ENCODE peak calls at places on chromosomes 5 and 9, in six cellular contexts. H is K562, X is gastrocnemius medialis, Z is esophagus squamous epithelium, P is NB4, L is GM12891. R is an unnamed sample.
A peak's percentile ranks its signal among the peaks of the same experiment; 100 is the strongest.

GRCh38 chr5:31086839-31087415 is 106.6 kb upstream of the CDH6 start:
- DNase-seq in H (no peak), X (no peak), Z (no peak), P (no peak), L (no peak), R (no peak)

GRCh38 chr9:76658510-76659231 is 105.6 kb upstream of the PCA3 start:
- DNase-seq in H (peak; percentile 32), X (no peak), Z (no peak), P (peak; percentile 84), L (no peak), R (peak; percentile 76)

GRCh38 chr9:114404531-114404930 is 16.7 kb upstream of the AKNA start:
- DNase-seq in H (no peak), X (no peak), Z (no peak), P (no peak), L (no peak), R (no peak)

GRCh38 chr9:134606951-134607733 is 34.5 kb upstream of the COL5A1 start:
- DNase-seq in H (peak; percentile 48), X (no peak), Z (no peak), P (no peak), L (no peak), R (no peak)

GRCh38 chr9:973295-973842 is 3.1 kb upstream of the DMRT3 start:
- DNase-seq in H (no peak), X (no peak), Z (no peak), P (no peak), L (no peak), R (no peak)

GRCh38 chr9:92425578-92425977 is 1.3 kb upstream of the OMD start:
- DNase-seq in H (no peak), X (no peak), Z (no peak), P (no peak), L (no peak), R (peak; percentile 65)

GRCh38 chr9:113577525-113578261 is 114.2 kb downstream of the RGS3 start:
- DNase-seq in H (no peak), X (no peak), Z (no peak), P (peak; percentile 53), L (no peak), R (peak; percentile 81)

GRCh38 chr5:8842906-8843590 is 702.8 kb downstream of the SEMA5A start:
- DNase-seq in H (no peak), X (no peak), Z (no peak), P (peak; percentile 4), L (no peak), R (peak; percentile 60)

GRCh38 chr5:998975-999501 is 9.6 kb upstream of the NKD2 start:
- DNase-seq in H (no peak), X (no peak), Z (no peak), P (no peak), L (no peak), R (no peak)

GRCh38 chr5:41252036-41252435 is 38.7 kb upstream of the C6 start:
- DNase-seq in H (no peak), X (no peak), Z (no peak), P (no peak), L (no peak), R (peak; percentile 66)

GRCh38 chr9:89179535-89179919 is 909 bp upstream of the SHC3 start:
- DNase-seq in H (no peak), X (no peak), Z (no peak), P (no peak), L (no peak), R (peak; percentile 68)

GRCh38 chr5:65085181-65085580 is 316.5 kb downstream of the CWC27 start:
- DNase-seq in H (no peak), X (no peak), Z (no peak), P (no peak), L (no peak), R (no peak)

GRCh38 chr5:68884893-68885292 is 208.9 kb upstream of the SLC30A5 start:
- DNase-seq in H (no peak), X (no peak), Z (no peak), P (peak; percentile 9), L (no peak), R (no peak)

GRCh38 chr5:9437741-9438240 is 108.1 kb downstream of the SEMA5A start:
- DNase-seq in H (no peak), X (no peak), Z (no peak), P (no peak), L (no peak), R (peak; percentile 86)

GRCh38 chr9:136399176-136400037 is 563 bp downstream of the SNAPC4 start:
- DNase-seq in H (peak; percentile 43), X (no peak), Z (no peak), P (peak; percentile 42), L (no peak), R (no peak)

GRCh38 chr5:165882099-165882498 is 2376.7 kb downstream of the MAT2B start:
- DNase-seq in H (no peak), X (no peak), Z (no peak), P (no peak), L (no peak), R (no peak)

GRCh38 chr5:175444060-175444904 is at the start of gene DRD1:
- DNase-seq in H (peak; percentile 59), X (no peak), Z (no peak), P (peak; percentile 38), L (peak; percentile 76), R (peak; percentile 21)

GRCh38 chr5:123423278-123424149 is at the start of gene CEP120:
- DNase-seq in H (peak; percentile 96), X (peak; percentile 97), Z (peak; percentile 93), P (peak; percentile 99), L (peak; percentile 83), R (peak; percentile 99)
- TF ChIP-seq POLR2A in H (peak; percentile 86), X (peak; percentile 48), Z (no peak), P (peak; percentile 83), L (peak; percentile 82), R (peak; percentile 65)

DNA sequence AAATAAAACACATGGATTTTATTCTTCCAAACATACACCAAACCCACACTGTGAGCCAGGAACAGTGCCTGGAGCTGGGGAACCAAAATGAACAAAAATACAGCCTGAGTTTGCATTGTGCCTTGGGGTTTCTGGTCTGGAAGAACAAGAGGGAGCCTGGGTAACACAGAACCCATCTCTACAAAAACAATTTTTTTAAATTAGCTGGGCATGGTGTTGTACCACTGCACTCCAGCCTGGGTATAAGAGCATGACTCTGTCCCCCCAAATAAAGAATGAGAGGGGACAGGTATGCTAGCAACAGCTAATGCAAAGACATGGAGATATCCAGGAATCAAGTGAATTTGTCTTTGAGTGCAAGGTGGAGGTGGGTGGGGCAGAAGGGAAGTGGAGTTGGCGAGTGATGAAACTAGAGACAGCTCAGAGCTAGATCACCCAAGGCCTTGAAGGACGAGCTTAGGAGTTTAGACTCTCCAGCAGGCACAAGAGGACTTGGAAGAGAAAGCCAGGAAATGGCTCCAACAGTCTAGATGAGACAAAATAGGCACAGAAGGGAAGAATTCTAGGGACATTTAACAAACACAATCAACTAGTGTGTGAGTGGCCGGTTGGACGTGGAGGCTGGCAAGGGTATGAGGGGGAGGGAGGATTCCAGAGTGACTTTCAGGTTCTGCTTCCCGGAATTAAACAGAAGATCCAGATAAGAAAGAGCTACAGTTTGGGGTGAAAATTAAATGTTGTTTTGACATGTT is 47.4 kb downstream of the FNBP1 start:
- DNase-seq in H (peak; percentile 60), X (no peak), Z (no peak), P (peak; percentile 48), L (no peak), R (peak; percentile 54)
- TF ChIP-seq POLR2A in H (no peak), X (no peak), Z (no peak), P (no peak), L (no peak), R (no peak)

GRCh38 chr9:86330186-86330585 is 24.0 kb downstream of the TUT7 start:
- DNase-seq in H (no peak), X (no peak), Z (no peak), P (no peak), L (no peak), R (no peak)
- TF ChIP-seq POLR2A in H (no peak), X (no peak), Z (no peak), P (no peak), L (no peak), R (no peak)

GRCh38 chr5:177495243-177496060 is 2.0 kb downstream of the PDLIM7 start:
- DNase-seq in H (no peak), X (no peak), Z (no peak), P (peak; percentile 70), L (peak; percentile 67), R (peak; percentile 88)
- TF ChIP-seq POLR2A in H (peak; percentile 48), X (no peak), Z (no peak), P (no peak), L (no peak), R (peak; percentile 76)

DNA sequence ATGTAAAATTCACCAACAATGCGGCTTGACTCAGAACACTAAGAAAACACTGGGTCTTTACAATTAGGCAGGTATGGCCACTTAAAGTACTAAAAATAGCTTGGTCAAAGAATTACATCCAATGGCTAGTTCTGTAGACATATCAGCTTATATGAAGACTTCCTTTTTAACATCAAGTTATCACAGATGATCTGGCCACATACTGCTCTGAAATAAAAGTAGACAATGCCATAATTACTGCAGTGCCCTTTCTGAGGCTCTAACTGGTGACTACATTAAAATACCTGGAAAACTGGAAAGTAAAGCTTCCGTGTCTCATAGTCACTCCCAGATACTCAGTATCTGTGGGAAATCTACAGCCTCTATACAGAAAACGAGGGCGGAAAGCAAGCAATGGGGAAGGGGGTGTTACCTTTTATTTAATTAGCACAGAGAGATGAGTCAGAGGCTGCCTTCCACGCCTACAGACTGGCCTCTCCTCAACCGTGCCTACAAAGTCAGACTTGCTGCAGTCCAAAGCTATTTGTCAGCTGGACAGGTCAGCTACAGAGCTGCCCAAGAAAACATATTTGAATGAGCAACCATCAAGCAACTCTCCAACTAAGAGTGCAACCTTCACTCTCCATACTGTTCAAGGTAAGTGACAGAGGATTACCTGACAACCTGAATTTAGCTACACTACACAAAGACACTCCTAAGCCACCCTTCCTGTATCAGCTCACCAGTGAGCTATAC is 8.7 kb downstream of the SERINC5 start:
- DNase-seq in H (peak; percentile 85), X (peak; percentile 35), Z (no peak), P (peak; percentile 81), L (no peak), R (peak; percentile 91)
- TF ChIP-seq POLR2A in H (no peak), X (no peak), Z (no peak), P (no peak), L (no peak), R (no peak)

DNA sequence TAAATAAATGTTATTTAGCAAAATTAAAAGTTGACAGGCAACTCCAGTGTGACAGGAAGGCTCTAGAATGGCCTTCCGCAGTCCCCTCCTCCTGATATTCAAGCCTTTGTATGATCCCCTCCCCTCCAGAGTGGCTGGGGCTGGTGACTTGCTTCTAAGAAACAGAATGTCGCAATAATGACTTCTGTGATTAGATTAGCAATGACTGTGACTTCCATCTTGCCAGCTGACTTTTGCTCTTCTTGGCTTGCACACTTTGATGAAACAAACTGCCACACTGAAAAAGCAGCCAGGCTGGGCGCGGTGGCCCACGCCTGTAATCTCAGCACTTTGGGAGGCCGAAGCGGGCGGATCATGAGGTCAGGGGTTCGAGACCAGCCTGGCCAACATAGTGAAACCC is 106.5 kb upstream of the LARP1 start:
- DNase-seq in H (peak; percentile 83), X (peak; percentile 6), Z (no peak), P (peak; percentile 57), L (no peak), R (peak; percentile 34)
- TF ChIP-seq POLR2A in H (no peak), X (no peak), Z (no peak), P (no peak), L (no peak), R (no peak)

DNA sequence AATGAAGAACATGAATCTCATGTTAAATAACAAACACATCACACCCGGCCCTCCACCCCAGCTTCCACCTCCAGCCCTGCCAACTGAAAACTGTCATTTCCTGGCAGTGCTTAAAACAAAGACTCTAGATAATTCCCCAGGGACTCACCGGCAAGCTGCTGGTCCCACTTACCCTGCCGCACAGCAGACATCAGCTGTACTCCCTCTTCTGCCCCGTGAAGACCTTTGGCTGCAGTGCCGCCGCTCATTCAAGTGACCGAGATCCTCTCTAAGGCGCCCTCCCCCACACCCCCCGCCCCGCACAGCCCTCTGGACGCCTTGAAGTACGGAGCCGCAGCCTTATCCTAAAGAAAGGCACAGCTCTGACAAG is 503 bp downstream of the GLRX start:
- DNase-seq in H (peak; percentile 78), X (peak; percentile 56), Z (peak; percentile 7), P (peak; percentile 92), L (no peak), R (peak; percentile 25)
- TF ChIP-seq POLR2A in H (no peak), X (no peak), Z (no peak), P (no peak), L (no peak), R (no peak)